ENCODE peak calls at places on chromosomes 12 and 14, in four cellular contexts. D is activated CD8-positive, alpha-beta T cell treated with anti-CD3 and anti-CD28 coated beads for 36 hours; F is fibroblast of mammary gland; L is stimulated activated CD8-positive, alpha-beta memory T cell treated with anti-CD3 and anti-CD28 coated beads, Interleukin-2, amount 100 ng/mL, for 48 hours. X is an unnamed sample.

GRCh38 chr12:123614531-123614930 is 12.6 kb downstream of the DDX55 start:
- DNase-seq in F (peak; percentile 90), D (no peak), L (no peak), X (no peak)

GRCh38 chr14:96559571-96559970 is 57.4 kb downstream of the PAPOLA start:
- DNase-seq in F (no peak), L (no peak), D (no peak), X (no peak)

GRCh38 chr14:101706509-101707284 is 54.8 kb upstream of the PPP2R5C start:
- DNase-seq in D (no peak), F (no peak), L (no peak), X (no peak)

GRCh38 chr14:97074860-97075259 is 277.7 kb downstream of the VRK1 start:
- DNase-seq in D (no peak), F (no peak), L (no peak), X (no peak)

GRCh38 chr14:98692832-98693231 is 579.2 kb downstream of the BCL11B start:
- DNase-seq in F (no peak), L (peak; percentile 20), D (peak; percentile 12), X (peak; percentile 64)

GRCh38 chr14:77040995-77041744 is 12.7 kb upstream of the IRF2BPL start:
- DNase-seq in D (peak; percentile 72), F (no peak), L (no peak), X (peak; percentile 68)

GRCh38 chr14:52080817-52081755 is 12.2 kb upstream of the NID2 start:
- DNase-seq in F (peak; percentile 95), D (no peak), L (no peak), X (no peak)

GRCh38 chr12:97984456-97984855 is 521.9 kb downstream of the RMST start:
- DNase-seq in F (no peak), L (no peak), D (no peak), X (no peak)